ENCODE peak calls at places on chromosomes 6 and 20, in seven cellular contexts. P is IMR-90, T is HCT116, S is tibial artery, F is mucosa of descending colon, X is lower leg skin, K is astrocyte. N is an unnamed sample.

GRCh38 chr6:11604836-11605506 is 67.4 kb downstream of the TMEM170B start:
- DNase-seq in P (no peak), T (no peak), S (peak), F (no peak), X (peak), K (no peak), N (no peak)

GRCh38 chr6:17493286-17493685 is 99.9 kb downstream of the CAP2 start:
- DNase-seq in P (peak), T (no peak), S (no peak), F (no peak), X (no peak), K (peak), N (peak)

GRCh38 chr6:68238097-68238597 is 396.9 kb upstream of the ADGRB3 start:
- DNase-seq in P (no peak), T (no peak), S (no peak), F (no peak), X (no peak), K (peak), N (peak)

GRCh38 chr6:4656106-4656505 is 120.1 kb upstream of the CDYL start:
- DNase-seq in P (no peak), T (no peak), S (no peak), F (no peak), X (no peak), K (no peak), N (no peak)

GRCh38 chr6:170018422-170019258 is 267.2 kb downstream of the ERMARD start:
- DNase-seq in P (no peak), T (no peak), S (no peak), F (no peak), X (no peak), K (no peak), N (no peak)

GRCh38 chr20:47566269-47566668 is 64.6 kb downstream of the NCOA3 start:
- DNase-seq in P (no peak), T (no peak), S (no peak), F (no peak), X (no peak), K (no peak), N (no peak)

GRCh38 chr6:7203939-7204338 is 96.2 kb downstream of the RREB1 start:
- DNase-seq in P (no peak), T (no peak), S (no peak), F (no peak), X (no peak), K (no peak), N (no peak)

GRCh38 chr6:3848925-3849605 is at the start of gene FAM50B:
- DNase-seq in P (peak), T (no peak), S (peak), F (peak), X (peak), K (peak), N (peak)

GRCh38 chr6:108559884-108560462 is 744 bp upstream of the FOXO3 start:
- DNase-seq in P (peak), T (no peak), S (peak), F (peak), X (peak), K (peak), N (peak)

GRCh38 chr20:61736751-61737310 is 328.9 kb downstream of the TAF4 start:
- DNase-seq in P (no peak), T (no peak), S (no peak), F (no peak), X (no peak), K (no peak), N (no peak)

GRCh38 chr6:3457710-3458605 is 1.1 kb upstream of the SLC22A23 start:
- DNase-seq in P (no peak), T (peak), S (peak), F (peak), X (peak), K (no peak), N (no peak)

GRCh38 chr6:48611332-48611731 is 500.3 kb upstream of the PTCHD4 start:
- DNase-seq in P (peak), T (no peak), S (no peak), F (no peak), X (no peak), K (peak), N (peak)

GRCh38 chr6:44012078-44012493 is 115.2 kb downstream of the MRPL14 start:
- DNase-seq in P (peak), T (no peak), S (peak), F (peak), X (no peak), K (peak), N (peak)

GRCh38 chr6:75563032-75563431 is 38.6 kb upstream of the SENP6 start:
- DNase-seq in P (peak), T (peak), S (no peak), F (no peak), X (no peak), K (peak), N (peak)

GRCh38 chr6:127483399-127484055 is 24.3 kb upstream of the KIAA0408 start:
- DNase-seq in P (no peak), T (no peak), S (no peak), F (no peak), X (no peak), K (no peak), N (no peak)

GRCh38 chr6:21384211-21384610 is 209.3 kb upstream of the SOX4 start:
- DNase-seq in P (no peak), T (no peak), S (no peak), F (no peak), X (no peak), K (peak), N (no peak)

GRCh38 chr6:13711384-13711725 is 280 bp downstream of the RANBP9 start:
- DNase-seq in P (no peak), T (no peak), S (peak), F (no peak), X (no peak), K (peak), N (no peak)

GRCh38 chr20:43766395-43766794 is 39.6 kb upstream of the GTSF1L start:
- DNase-seq in P (no peak), T (no peak), S (no peak), F (peak), X (no peak), K (no peak), N (no peak)

GRCh38 chr20:38449046-38449445 is 13.9 kb upstream of the SNHG17 start:
- DNase-seq in P (no peak), T (no peak), S (no peak), F (no peak), X (no peak), K (no peak), N (no peak)

GRCh38 chr6:35568967-35569606 is 56.4 kb upstream of the TULP1 start:
- DNase-seq in P (no peak), T (no peak), S (peak), F (peak), X (peak), K (no peak), N (peak)

GRCh38 chr20:10247440-10247839 is 28.8 kb downstream of the SNAP25 start:
- DNase-seq in P (peak), T (no peak), S (no peak), F (no peak), X (no peak), K (peak), N (no peak)

GRCh38 chr20:13221673-13222318 is 722 bp downstream of the ISM1 start:
- DNase-seq in P (peak), T (peak), S (peak), F (peak), X (no peak), K (peak), N (peak)

GRCh38 chr20:461254-462198 is 807 bp downstream of the TBC1D20 start:
- DNase-seq in P (peak), T (no peak), S (peak), F (peak), X (peak), K (peak), N (peak)

DNA sequence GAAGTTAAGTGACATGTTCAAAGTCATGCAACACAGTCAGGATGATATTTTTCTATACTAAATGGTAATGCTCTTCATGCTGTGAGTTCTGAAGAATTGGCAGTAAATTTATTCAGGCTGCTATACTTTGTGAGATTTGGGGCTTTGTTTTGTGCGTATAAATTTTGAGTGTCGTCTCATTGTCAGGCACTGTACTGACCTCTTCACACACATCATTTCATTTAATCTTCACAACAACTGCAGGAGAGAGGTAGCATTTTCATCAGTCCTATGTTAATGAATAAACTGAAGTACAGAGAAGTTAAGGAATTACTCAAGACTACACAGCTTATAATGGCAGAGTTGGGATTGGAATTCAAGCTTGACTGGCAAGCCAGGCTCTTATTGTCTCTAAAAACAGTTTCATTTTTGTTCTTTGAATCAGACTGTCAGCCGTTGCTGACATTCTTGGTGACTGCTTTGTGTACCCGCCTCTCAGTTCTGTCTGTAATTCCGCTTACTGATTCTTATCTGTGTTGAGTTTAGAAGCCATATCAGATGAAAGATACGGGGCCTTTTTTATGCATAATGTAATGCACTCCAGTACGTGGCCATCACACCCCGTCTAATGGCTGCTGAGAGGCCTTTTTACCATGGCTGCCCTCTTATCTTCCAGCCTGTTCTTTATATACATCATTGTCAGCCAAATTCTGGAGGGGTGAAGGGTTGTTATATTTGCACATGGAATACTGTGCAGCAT is 274.9 kb downstream of the UTRN start:
- DNase-seq in P (peak), T (no peak), S (no peak), F (no peak), X (no peak), K (peak), N (no peak)
- H3K4me3 ChIP-seq in P (no peak), T (no peak), S (no peak), F (no peak), X (no peak), K (peak), N (no peak)

DNA sequence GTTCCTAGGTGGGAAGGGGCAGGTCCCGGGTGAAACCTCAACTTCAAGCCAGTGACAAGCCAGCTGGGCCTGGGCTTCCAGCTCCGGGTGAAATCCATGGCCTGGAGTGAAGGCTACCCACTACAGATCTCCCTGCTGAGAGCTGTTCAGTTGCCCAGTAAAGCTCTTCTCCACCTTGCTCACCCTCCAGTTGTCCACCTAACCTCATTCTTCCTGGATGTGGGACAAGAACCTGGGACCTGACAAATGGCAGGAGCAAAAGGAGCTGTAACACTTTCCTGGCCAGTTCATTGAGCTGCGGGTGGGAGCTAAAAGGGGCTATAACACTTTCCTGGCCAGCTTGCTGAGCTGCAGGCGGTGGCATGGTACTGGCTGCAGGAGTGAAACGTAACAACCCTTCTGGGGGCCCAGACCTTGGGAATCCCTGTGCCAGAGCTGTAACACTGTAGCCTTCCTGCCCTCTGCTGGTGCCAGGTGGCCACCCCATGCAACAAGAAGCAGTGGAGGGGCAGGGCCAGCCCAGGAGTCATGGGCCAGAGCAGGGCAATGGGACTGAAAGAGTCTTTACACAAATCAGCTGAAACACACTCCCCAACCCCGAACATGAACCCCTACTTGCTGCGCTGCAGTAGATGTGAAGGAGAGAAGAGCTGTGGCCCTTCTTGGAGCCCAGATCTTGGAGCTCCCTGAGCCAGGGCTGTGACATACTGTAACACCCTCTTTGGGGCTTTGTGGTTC is 3.6 kb upstream of the HINT3 start:
- DNase-seq in P (peak), T (no peak), S (no peak), F (peak), X (no peak), K (no peak), N (peak)
- TF ChIP-seq CTCF in P (peak), T (peak), S (no peak), F (no peak), X (no peak), K (peak), N (peak)

GRCh38 chr20:59735917-59736316 is 131.6 kb downstream of the PHACTR3 start:
- DNase-seq in P (no peak), T (no peak), S (no peak), F (no peak), X (no peak), K (no peak), N (no peak)
- H3K4me3 ChIP-seq in P (no peak), T (no peak), S (no peak), F (no peak), X (no peak), K (no peak), N (no peak)

DNA sequence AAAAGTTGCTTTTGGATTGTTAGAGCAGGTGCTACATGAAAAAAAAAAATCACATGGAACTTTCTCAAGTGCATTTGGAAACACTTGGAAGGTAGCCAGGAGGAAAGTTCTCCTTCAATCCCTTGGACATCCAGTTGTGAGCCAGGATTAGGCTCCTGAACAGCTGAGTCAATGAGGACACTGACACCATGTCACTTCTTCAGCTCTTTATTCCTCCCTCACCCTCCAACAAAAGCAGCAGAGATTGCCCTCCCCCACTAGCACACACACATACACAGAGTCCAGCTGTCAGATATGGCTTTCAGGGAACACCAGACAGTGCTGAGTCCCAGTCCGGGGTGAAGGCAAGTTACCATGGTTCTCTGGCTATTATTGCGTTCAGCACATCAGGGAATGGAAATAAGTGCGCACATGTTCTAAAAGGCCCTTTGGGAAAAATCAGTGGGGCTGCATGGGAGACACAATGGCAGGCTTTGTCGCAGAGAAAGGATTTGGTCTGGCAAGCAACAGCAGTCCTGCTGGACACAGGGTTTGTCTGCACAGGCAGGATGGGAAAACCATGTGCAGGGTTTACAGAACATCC is 124.7 kb upstream of the MARCKS start:
- DNase-seq in P (peak), T (no peak), S (no peak), F (no peak), X (no peak), K (peak), N (peak)
- TF ChIP-seq CTCF in P (no peak), T (no peak), S (no peak), F (no peak), X (no peak), K (no peak), N (no peak)

GRCh38 chr6:160678744-160679401 is 14.8 kb upstream of the LPA start:
- DNase-seq in P (no peak), T (no peak), S (no peak), F (no peak), X (no peak), K (no peak), N (no peak)

GRCh38 chr6:160678230-160678629 is 14.2 kb upstream of the LPA start:
- DNase-seq in P (no peak), T (no peak), S (no peak), F (no peak), X (no peak), K (peak), N (no peak)

DNA sequence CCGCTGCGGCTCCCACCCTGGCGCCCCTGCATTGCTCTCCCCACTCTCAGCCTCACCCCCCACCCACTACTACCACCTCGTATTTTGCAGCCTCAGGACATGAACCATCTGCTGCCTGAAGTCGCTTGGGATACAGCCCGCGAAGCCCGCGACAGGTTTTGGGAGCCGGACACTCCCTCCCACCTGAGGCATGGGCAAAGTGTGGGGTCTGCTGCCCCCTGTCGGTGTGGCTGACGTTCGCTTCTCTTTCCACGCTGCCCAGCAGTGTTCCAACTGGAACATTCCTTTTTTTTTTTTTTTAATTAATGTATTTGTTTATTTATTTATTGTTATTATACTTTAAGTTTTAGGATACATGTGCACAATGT is 15.3 kb upstream of the LPA start:
- DNase-seq in P (no peak), T (no peak), S (no peak), F (no peak), X (no peak), K (no peak), N (no peak)
- H3K4me3 ChIP-seq in P (no peak), T (no peak), S (no peak), F (no peak), X (no peak), K (no peak), N (no peak)

DNA sequence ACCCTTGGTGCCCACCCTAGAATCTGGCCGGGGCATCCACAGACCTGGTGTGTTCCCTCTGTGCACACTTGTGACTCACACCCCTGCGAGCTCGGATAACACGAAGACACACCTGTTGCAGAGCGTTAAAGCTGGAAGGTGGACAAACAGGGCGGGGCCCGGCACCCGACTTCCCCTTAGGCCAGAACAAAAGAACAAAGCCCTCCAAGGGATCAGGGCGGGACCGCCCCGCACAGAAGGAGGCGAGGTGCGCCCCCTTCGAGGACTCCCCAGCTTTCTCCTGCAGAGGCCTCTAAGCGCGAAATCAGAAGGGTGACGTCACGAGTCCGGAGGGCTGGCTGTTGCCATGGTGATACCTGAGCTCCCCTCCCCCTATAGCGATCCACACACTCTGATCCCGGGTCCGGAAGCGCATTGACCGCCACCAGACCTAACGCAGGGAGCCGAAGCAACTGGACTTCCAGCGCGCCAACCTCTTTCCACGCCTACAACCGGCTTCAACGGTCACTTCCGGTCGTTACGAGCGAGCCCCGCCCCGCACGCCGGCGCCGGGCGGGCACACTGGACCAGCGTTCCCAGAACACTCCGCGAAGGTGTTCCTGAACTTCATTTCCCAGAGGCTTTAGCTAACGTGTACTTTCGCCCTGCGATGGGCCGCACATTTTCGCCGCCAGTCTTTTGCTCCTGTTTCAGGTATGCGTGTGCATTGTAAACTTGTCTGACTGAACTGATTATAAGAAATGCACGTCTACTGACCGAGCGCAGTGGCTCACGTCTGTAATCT is at the start of gene ZNF184:
- DNase-seq in P (peak), T (peak), S (peak), F (peak), X (peak), K (peak), N (peak)
- TF ChIP-seq CTCF in P (no peak), T (no peak), S (peak), F (no peak), X (no peak), K (no peak), N (no peak)

GRCh38 chr6:117908246-117909107 is 1.4 kb downstream of the SLC35F1 start:
- DNase-seq in P (no peak), T (no peak), S (no peak), F (no peak), X (no peak), K (no peak), N (no peak)
- H3K4me3 ChIP-seq in P (no peak), T (no peak), S (peak), F (no peak), X (no peak), K (peak), N (no peak)

DNA sequence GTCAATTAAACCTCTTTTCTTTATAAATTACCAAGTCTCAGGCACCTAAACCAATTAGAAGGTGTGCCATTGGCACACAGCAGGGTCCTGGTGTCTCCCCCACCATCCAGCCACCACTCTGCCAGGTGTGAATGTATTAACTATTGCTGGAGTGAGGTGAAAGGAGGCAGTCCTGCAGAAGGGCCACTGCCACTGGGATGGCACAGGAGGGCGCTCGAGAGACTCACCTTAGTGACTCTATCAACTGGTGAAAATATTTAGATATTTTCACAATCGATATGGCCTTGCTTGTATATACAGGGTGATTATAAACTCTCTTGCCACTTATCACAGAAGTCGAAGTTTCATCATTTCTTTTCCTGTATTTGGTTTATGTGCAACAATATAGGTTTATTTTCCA is 145.6 kb upstream of the ESR1 start:
- DNase-seq in P (no peak), T (peak), S (no peak), F (no peak), X (no peak), K (no peak), N (no peak)
- TF ChIP-seq CTCF in P (peak), T (peak), S (no peak), F (no peak), X (no peak), K (no peak), N (no peak)